ENCODE peak calls at places on chromosomes 16 and 17, in eight cellular contexts. G, Y, V, D, R, T, A and P are unnamed samples.

GRCh38 chr16:1069154-1069553 is 3.4 kb upstream of the SSTR5 start:
- DNase-seq in G (no peak), Y (no peak), V (no peak), D (peak), R (no peak), T (no peak), A (no peak), P (no peak)

GRCh38 chr17:2050246-2050866 is 4.5 kb upstream of the HIC1 start:
- DNase-seq in G (peak), Y (peak), V (peak), D (peak), R (peak), T (no peak), A (peak), P (peak)

GRCh38 chr17:74903671-74904070 is 10.2 kb upstream of the FADS6 start:
- DNase-seq in G (no peak), Y (no peak), V (no peak), D (no peak), R (no peak), T (no peak), A (no peak), P (no peak)

GRCh38 chr16:57039148-57039812 is 49.9 kb downstream of the NLRC5 start:
- DNase-seq in G (no peak), Y (peak), V (peak), D (peak), R (no peak), T (peak), A (peak), P (peak)

GRCh38 chr16:86398622-86399021 is 111.7 kb upstream of the FOXF1 start:
- DNase-seq in G (no peak), Y (no peak), V (no peak), D (no peak), R (no peak), T (no peak), A (peak), P (peak)

GRCh38 chr17:77510133-77510796 is 369.5 kb downstream of the SEC14L1 start:
- DNase-seq in G (no peak), Y (no peak), V (no peak), D (no peak), R (no peak), T (no peak), A (no peak), P (no peak)

GRCh38 chr16:56682703-56683397 is 580 bp downstream of the MT1X start:
- DNase-seq in G (no peak), Y (no peak), V (no peak), D (peak), R (no peak), T (peak), A (no peak), P (no peak)

GRCh38 chr17:81959362-81960129 is 1.4 kb downstream of the NOTUM start:
- DNase-seq in G (peak), Y (peak), V (peak), D (peak), R (peak), T (peak), A (peak), P (peak)

GRCh38 chr17:2191227-2191626 is 112.4 kb downstream of the SMG6 start:
- DNase-seq in G (no peak), Y (no peak), V (no peak), D (no peak), R (no peak), T (no peak), A (peak), P (no peak)

GRCh38 chr17:12618557-12618956 is 47.1 kb upstream of the MYOCD start:
- DNase-seq in G (no peak), Y (no peak), V (no peak), D (no peak), R (no peak), T (no peak), A (no peak), P (peak)

GRCh38 chr17:45790296-45790922 is 6.3 kb downstream of the CRHR1 start:
- DNase-seq in G (no peak), Y (no peak), V (no peak), D (no peak), R (no peak), T (no peak), A (no peak), P (no peak)

GRCh38 chr16:3861808-3862451 is 18.6 kb downstream of the CREBBP start:
- DNase-seq in G (no peak), Y (peak), V (no peak), D (peak), R (no peak), T (no peak), A (peak), P (peak)